ENCODE peak calls at places on chromosomes 6 and 20, in five cellular contexts. V, Z, Q, X and L are unnamed samples.
A peak's percentile ranks its signal among the peaks of the same experiment; 100 is the strongest.

GRCh38 chr6:40923326-40923725 is 115.7 kb downstream of the UNC5CL start:
- DNase-seq in V (no peak), Z (no peak), Q (no peak), X (no peak), L (no peak)

GRCh38 chr20:7980332-7981046 is 39.1 kb downstream of the TMX4 start:
- DNase-seq in V (no peak), Z (peak; percentile 13), Q (peak; percentile 11), X (peak; percentile 7), L (peak; percentile 24)

GRCh38 chr6:139539852-139540251 is 165.4 kb upstream of the CITED2 start:
- DNase-seq in V (peak; percentile 92), Z (no peak), Q (peak; percentile 76), X (no peak), L (peak; percentile 95)

GRCh38 chr6:73558624-73559398 is 38.0 kb upstream of the EEF1A1 start:
- DNase-seq in V (no peak), Z (no peak), Q (no peak), X (no peak), L (no peak)

GRCh38 chr20:33490023-33490933 is at the start of gene CBFA2T2:
- DNase-seq in V (no peak), Z (peak; percentile 11), Q (no peak), X (no peak), L (peak; percentile 18)

GRCh38 chr20:400451-401275 is 7.4 kb upstream of the RBCK1 start:
- DNase-seq in V (no peak), Z (no peak), Q (no peak), X (no peak), L (no peak)

GRCh38 chr6:4346659-4347333 is 211.4 kb upstream of the ECI2 start:
- DNase-seq in V (peak; percentile 23), Z (no peak), Q (no peak), X (no peak), L (no peak)

GRCh38 chr6:113971786-113972185 is 838 bp upstream of the HDAC2 start:
- DNase-seq in V (no peak), Z (no peak), Q (no peak), X (no peak), L (no peak)

GRCh38 chr6:124812067-124812466 is 150.2 kb upstream of the RNF217 start:
- DNase-seq in V (no peak), Z (no peak), Q (no peak), X (no peak), L (no peak)

GRCh38 chr6:11536795-11537194 is 754 bp upstream of the TMEM170B start:
- DNase-seq in V (no peak), Z (no peak), Q (no peak), X (peak; percentile 4), L (no peak)

GRCh38 chr6:163187606-163188005 is 226.9 kb upstream of the QKI start:
- DNase-seq in V (no peak), Z (no peak), Q (no peak), X (no peak), L (no peak)

GRCh38 chr6:13934721-13935120 is 10.0 kb downstream of the RNF182 start:
- DNase-seq in V (no peak), Z (no peak), Q (no peak), X (no peak), L (no peak)

GRCh38 chr6:166335378-166336366 is 6.7 kb downstream of the SFT2D1 start:
- DNase-seq in V (no peak), Z (no peak), Q (no peak), X (no peak), L (no peak)

GRCh38 chr6:13445005-13445743 is 42.2 kb downstream of the GFOD1 start:
- DNase-seq in V (no peak), Z (peak; percentile 32), Q (no peak), X (no peak), L (no peak)

GRCh38 chr6:99330159-99330558 is 19.3 kb downstream of the FAXC start:
- DNase-seq in V (peak; percentile 55), Z (peak; percentile 13), Q (peak; percentile 42), X (peak; percentile 54), L (peak; percentile 36)

GRCh38 chr6:34535646-34536045 is 20.5 kb downstream of the SPDEF start:
- DNase-seq in V (no peak), Z (no peak), Q (no peak), X (no peak), L (no peak)

GRCh38 chr6:148932208-148932607 is 185.4 kb downstream of the UST start:
- DNase-seq in V (no peak), Z (no peak), Q (no peak), X (no peak), L (no peak)